ENCODE peak calls at places on chromosomes 6 and 20, in six cellular contexts. Y is transverse colon, M is psoas muscle, Q is left lung, N is fibroblast of lung, S is SK-N-SH. B is an unnamed sample. For H3K9me3, the result is how much of the 10 kb centered on the place peaks cover.

GRCh38 chr20:24747881-24748595 is 201.0 kb upstream of the CST7 start:
- DNase-seq in Y (no peak), M (no peak), Q (no peak), N (no peak), S (no peak), B (no peak)

GRCh38 chr6:170147832-170148708 is 142.8 kb downstream of the DLL1 start:
- DNase-seq in Y (peak), M (no peak), Q (peak), N (no peak), S (no peak), B (no peak)

GRCh38 chr6:151806757-151807512 is 547 bp upstream of the ESR1 start:
- DNase-seq in Y (no peak), M (no peak), Q (no peak), N (no peak), S (peak), B (no peak)

GRCh38 chr6:138645976-138646640 is 127.5 kb upstream of the CCDC28A start:
- DNase-seq in Y (no peak), M (no peak), Q (no peak), N (no peak), S (no peak), B (no peak)

GRCh38 chr20:41352666-41353065 is 12.0 kb downstream of the LPIN3 start:
- DNase-seq in Y (no peak), M (no peak), Q (no peak), N (no peak), S (no peak), B (no peak)

GRCh38 chr6:2938004-2938631 is 33.2 kb downstream of the SERPINB6 start:
- DNase-seq in Y (no peak), M (no peak), Q (no peak), N (no peak), S (no peak), B (no peak)

GRCh38 chr6:97240222-97240621 is 42.8 kb downstream of the MMS22L start:
- DNase-seq in Y (no peak), M (no peak), Q (no peak), N (peak), S (no peak), B (peak)

GRCh38 chr20:64106981-64107735 is at the start of gene NPBWR2:
- DNase-seq in Y (peak), M (peak), Q (peak), N (no peak), S (no peak), B (no peak)

GRCh38 chr6:138063726-138064125 is 43.5 kb downstream of the PERP start:
- DNase-seq in Y (no peak), M (no peak), Q (no peak), N (no peak), S (no peak), B (no peak)

GRCh38 chr6:169344651-169345050 is 91.0 kb upstream of the THBS2 start:
- DNase-seq in Y (no peak), M (no peak), Q (peak), N (no peak), S (no peak), B (no peak)

GRCh38 chr20:10239954-10240353 is 21.3 kb downstream of the SNAP25 start:
- DNase-seq in Y (peak), M (no peak), Q (no peak), N (peak), S (no peak), B (peak)

GRCh38 chr6:8182209-8182845 is 80.0 kb upstream of the EEF1E1 start:
- DNase-seq in Y (no peak), M (no peak), Q (no peak), N (peak), S (no peak), B (peak)

GRCh38 chr20:62500237-62500864 is 24.6 kb upstream of the GATA5 start:
- DNase-seq in Y (peak), M (peak), Q (peak), N (peak), S (peak), B (peak)

GRCh38 chr6:148893481-148893880 is 146.7 kb downstream of the UST start:
- DNase-seq in Y (no peak), M (no peak), Q (no peak), N (no peak), S (no peak), B (no peak)

GRCh38 chr6:79526897-79527296 is 10.3 kb downstream of the LCA5 start:
- DNase-seq in Y (no peak), M (no peak), Q (no peak), N (no peak), S (no peak), B (no peak)

GRCh38 chr6:12208190-12208589 is 82.0 kb upstream of the EDN1 start:
- DNase-seq in Y (peak), M (peak), Q (peak), N (no peak), S (no peak), B (no peak)

GRCh38 chr20:4074877-4075455 is 59.6 kb upstream of the RNF24 start:
- DNase-seq in Y (no peak), M (no peak), Q (no peak), N (no peak), S (no peak), B (no peak)

DNA sequence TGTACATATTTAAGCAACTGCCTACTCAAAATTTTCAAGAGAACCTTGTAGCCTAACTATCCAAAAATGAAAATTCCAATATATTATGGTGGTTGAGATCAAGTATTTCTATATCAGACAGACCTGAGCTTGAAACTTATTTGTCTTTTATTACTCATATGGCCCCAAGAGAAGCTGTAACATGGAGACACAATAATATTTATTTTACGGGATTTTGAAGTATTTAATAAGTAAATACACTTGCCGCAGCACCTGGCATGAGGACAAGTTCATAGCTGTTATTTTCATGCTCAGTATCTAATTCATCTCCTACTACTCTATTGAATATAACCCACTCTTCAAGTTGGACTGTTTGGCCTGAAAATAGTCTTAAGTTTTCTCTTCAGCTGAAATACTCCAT is 28.0 kb downstream of the PTPRK start:
- DNase-seq in Y (no peak), M (no peak), Q (no peak), N (peak), S (no peak), B (peak)
- H3K4me3 ChIP-seq in Y (peak), M (peak), Q (no peak), N (no peak), S (no peak), B (no peak)

DNA sequence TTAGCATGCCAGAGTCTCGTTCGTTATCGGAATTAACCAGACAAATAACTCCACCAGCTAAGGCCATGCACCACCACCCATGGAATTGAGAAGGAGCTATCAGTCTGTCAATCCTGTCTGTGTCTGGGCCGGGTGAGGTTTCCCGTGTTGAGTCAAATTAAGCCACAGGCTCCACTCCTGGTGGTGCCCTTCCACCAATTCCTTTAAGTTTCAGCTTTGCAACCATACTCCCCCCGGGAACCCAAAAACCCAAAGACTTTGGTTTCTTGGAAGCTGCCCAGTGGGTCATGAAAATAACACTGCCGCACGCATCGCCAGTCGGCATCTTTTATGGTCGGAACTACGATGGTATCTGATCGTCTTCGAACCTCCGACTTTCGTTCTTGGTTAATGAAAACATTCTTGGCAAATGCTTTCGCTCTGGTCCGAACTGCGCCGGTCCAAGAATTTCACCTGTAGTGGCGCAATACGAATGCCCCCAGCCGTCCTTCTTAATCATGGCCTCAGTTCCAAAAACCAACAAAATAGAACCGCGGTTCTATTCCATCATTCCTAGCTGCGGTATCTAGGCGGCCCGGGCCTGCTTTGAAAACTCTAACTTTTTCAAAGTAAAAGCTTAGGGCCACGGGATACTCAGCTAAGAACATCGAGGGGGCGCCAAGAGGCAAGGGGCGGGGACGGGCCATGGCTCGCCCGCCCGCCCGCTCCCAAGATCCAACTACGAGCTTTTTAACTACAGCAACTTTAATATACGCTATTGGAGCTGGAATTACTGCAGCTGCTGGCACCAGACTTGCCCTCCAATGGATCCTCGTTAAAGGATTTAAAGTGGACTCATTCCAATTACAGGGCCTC is 1958.5 kb upstream of the DEFB115 start:
- DNase-seq in Y (no peak), M (no peak), Q (no peak), N (peak), S (no peak), B (no peak)
- H3K9me3 ChIP-seq in Y (under half), M (under half), Q (under half), N (under half), S (under half), B (under half)

GRCh38 chr6:75880305-75880704 is 131.3 kb downstream of the MYO6 start:
- DNase-seq in Y (no peak), M (no peak), Q (no peak), N (no peak), S (no peak), B (no peak)

GRCh38 chr6:75884822-75885221 is 135.8 kb downstream of the MYO6 start:
- DNase-seq in Y (no peak), M (no peak), Q (no peak), N (no peak), S (no peak), B (no peak)

DNA sequence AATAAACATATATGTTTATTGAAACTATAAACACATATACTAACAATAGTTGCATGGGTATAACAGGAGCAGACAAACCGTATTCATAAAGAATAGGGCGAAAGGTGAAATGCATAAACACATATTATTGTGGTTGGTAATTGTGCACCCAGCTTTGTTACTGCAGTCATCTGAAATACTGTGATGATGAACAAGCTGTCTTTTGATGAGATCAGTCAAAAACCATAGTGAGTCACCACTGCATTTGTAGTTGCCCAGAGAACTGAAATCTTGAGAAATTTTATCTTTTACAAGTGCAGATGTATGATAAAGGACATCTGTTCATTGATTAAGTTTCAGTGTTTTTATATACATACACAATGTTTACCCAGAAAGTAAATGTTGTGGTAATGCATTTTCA is 133.7 kb downstream of the MYO6 start:
- DNase-seq in Y (no peak), M (no peak), Q (no peak), N (peak), S (no peak), B (no peak)
- H3K4me3 ChIP-seq in Y (no peak), M (no peak), Q (no peak), N (no peak), S (no peak), B (no peak)

DNA sequence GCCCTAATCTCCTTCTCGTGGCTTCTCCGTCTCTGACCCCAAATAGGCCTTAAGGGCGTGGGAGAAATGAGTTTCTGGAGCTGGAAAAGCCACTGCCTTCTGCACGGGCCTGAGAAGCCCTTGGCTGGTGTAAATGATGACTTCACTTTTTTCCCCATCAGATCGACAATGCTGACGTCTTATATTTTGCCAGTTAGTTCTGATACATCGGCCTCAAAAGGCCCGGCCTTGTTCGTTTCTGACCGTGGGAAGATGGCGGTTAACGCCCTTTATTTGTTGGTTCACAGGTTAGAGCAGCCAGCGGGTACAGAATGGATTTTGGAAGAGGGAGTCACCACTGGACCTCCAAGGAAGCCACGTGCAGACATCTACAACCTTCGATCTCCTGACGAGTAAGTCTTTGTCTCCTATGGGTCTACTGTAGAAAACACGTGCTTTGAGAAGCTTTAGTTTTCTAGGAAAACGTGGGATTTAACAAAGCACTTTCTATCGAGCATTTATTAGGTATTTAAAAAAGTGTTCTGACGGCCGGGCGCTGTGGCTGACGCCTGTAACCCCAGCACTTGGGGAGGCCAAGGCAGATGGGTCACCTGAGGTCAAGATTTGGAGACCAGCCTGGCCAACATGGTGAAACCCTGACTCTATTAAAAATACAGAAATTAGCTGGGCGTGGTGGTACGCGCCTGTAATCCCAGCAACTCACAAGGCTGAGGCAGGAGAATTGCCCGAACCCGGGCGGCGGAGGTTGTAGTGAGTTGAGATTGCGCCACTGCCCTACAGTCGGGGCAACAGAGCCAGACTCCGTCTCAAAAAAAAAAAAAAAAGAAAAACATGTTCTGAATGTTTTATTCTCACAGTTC is 1.2 kb upstream of the ZNFX1 start:
- DNase-seq in Y (peak), M (no peak), Q (peak), N (no peak), S (no peak), B (peak)
- H3K9me3 ChIP-seq in Y (under half), M (under half), Q (under half), N (under half), S (under half), B (under half)

GRCh38 chr6:34248727-34249468 is at the start of gene SMIM29:
- DNase-seq in Y (peak), M (peak), Q (peak), N (peak), S (peak), B (peak)

GRCh38 chr6:34246249-34246562 is 2.6 kb downstream of the SMIM29 start:
- DNase-seq in Y (no peak), M (no peak), Q (no peak), N (no peak), S (no peak), B (no peak)

GRCh38 chr6:34246563-34247391 is 2.0 kb downstream of the SMIM29 start:
- DNase-seq in Y (no peak), M (no peak), Q (peak), N (no peak), S (peak), B (peak)

GRCh38 chr6:34248198-34248726 is 544 bp downstream of the SMIM29 start:
- DNase-seq in Y (peak), M (peak), Q (peak), N (peak), S (peak), B (peak)

DNA sequence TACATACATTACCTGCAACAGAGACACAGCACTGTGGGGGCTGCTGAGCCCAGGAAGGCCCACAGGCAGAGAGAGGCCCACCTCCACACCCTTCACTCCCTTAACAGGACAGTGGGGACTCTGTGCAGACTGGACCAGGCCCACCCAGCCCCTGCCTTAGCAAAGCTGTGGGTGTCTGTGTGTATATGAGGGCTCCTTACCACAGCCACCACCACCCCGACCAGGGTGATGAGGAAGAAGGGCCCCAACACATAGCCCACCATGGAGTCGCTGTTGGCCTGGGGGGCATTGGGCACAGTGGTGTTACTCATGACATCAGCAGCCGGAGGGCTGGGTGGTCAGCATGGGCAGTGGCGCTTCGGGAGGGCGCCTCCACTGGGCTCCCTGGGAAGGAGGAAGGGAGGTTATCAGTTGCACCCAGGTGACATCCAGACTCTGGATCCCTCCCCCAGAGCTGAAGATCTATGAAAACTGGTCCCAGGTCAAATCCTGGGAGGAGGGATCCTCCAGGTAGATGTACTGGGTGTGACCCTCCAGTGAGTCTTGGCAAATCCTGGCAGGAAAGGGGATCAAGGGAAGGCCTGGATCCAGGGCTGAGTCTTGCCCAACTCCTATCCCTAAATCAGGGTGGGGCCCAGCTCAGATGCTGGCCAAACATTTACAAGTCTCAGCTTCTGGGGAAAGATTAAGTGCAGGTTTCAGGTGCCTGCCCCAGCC is 1.2 kb downstream of the SMIM29 start:
- DNase-seq in Y (no peak), M (no peak), Q (peak), N (no peak), S (no peak), B (no peak)
- H3K4me3 ChIP-seq in Y (no peak), M (peak), Q (no peak), N (peak), S (peak), B (peak)

GRCh38 chr6:9623228-9623832 is 791.5 kb downstream of the TFAP2A start:
- DNase-seq in Y (no peak), M (no peak), Q (no peak), N (no peak), S (no peak), B (no peak)

GRCh38 chr6:9623985-9624384 is 790.9 kb downstream of the TFAP2A start:
- DNase-seq in Y (no peak), M (no peak), Q (no peak), N (no peak), S (no peak), B (no peak)

GRCh38 chr6:9620263-9620662 is 794.6 kb downstream of the TFAP2A start:
- DNase-seq in Y (no peak), M (no peak), Q (no peak), N (no peak), S (no peak), B (no peak)

GRCh38 chr6:9621276-9621675 is 793.6 kb downstream of the TFAP2A start:
- DNase-seq in Y (no peak), M (no peak), Q (no peak), N (no peak), S (no peak), B (no peak)

DNA sequence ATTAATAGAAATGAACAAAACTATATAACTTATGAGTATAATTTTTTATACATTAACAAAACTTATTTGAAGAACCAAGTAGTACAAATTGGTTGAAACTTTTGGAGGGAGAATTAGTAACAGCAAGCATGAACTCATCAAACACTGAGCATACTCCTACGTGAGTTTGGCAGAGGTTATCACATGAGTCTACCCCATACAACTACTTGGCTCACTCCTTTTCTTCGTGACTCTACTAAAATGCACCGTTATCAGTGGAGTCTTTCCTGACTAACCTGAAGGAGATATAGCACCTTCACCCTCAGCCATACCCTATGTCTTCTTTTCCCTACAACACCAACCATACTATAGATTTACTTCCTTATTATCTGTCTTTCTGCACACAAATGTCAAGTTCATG is 794.2 kb downstream of the TFAP2A start:
- DNase-seq in Y (no peak), M (no peak), Q (no peak), N (no peak), S (no peak), B (no peak)
- H3K9me3 ChIP-seq in Y (under half), M (under half), Q (under half), N (under half), S (under half), B (under half)

GRCh38 chr6:162960674-162961457 is 233.1 kb downstream of the PACRG start:
- DNase-seq in Y (no peak), M (no peak), Q (no peak), N (no peak), S (no peak), B (no peak)

GRCh38 chr6:162964703-162965140 is 236.9 kb downstream of the PACRG start:
- DNase-seq in Y (no peak), M (peak), Q (no peak), N (peak), S (no peak), B (peak)

GRCh38 chr6:162963861-162964260 is 236.1 kb downstream of the PACRG start:
- DNase-seq in Y (no peak), M (no peak), Q (no peak), N (no peak), S (no peak), B (no peak)

GRCh38 chr6:162962093-162962492 is 234.3 kb downstream of the PACRG start:
- DNase-seq in Y (no peak), M (no peak), Q (no peak), N (no peak), S (no peak), B (no peak)

DNA sequence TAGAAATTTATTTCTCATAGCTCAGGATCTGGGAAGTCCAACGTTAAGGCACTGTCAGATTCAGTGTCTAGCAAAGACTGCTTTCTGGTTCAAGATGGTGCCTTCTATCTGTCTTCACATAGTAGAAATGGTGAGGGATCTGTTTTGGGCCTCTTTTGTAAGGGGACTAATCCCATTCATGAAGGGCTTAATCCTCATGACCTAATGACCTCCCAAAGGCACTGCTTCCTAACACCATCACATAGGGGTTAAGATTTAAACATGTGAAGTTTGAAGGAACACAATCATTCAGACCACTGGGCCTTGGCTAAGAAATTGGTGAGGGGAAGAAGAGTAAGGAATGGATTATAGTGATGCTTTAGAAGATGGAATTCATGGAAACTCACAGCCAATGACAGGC is 237.6 kb downstream of the PACRG start:
- DNase-seq in Y (no peak), M (no peak), Q (no peak), N (no peak), S (no peak), B (no peak)
- H3K4me3 ChIP-seq in Y (no peak), M (no peak), Q (no peak), N (no peak), S (no peak), B (no peak)

B was measured in MG63.